ENCODE peak calls at places on chromosome X, in seven cellular contexts. H, Q, M, X, B, U and W are unnamed samples.

GRCh38 chrX:124256209-124256608 is 76.3 kb upstream of the TEX13D start:
- DNase-seq in H (peak), Q (no peak), M (no peak), X (no peak), B (no peak), U (no peak), W (no peak)

GRCh38 chrX:51891821-51892551 is 1.4 kb upstream of the MAGED1 start:
- DNase-seq in H (peak), Q (peak), M (peak), X (no peak), B (no peak), U (no peak), W (peak)

GRCh38 chrX:10169180-10169579 is 12.4 kb downstream of the CLCN4 start:
- DNase-seq in H (no peak), Q (no peak), M (no peak), X (no peak), B (no peak), U (no peak), W (no peak)

GRCh38 chrX:110853610-110854009 is 58.0 kb upstream of the CHRDL1 start:
- DNase-seq in H (no peak), Q (peak), M (peak), X (no peak), B (peak), U (no peak), W (peak)

GRCh38 chrX:69120476-69120875 is 44.8 kb downstream of the PJA1 start:
- DNase-seq in H (no peak), Q (no peak), M (no peak), X (no peak), B (no peak), U (no peak), W (no peak)

GRCh38 chrX:46628406-46629371 is 55.1 kb downstream of the CHST7 start:
- DNase-seq in H (peak), Q (no peak), M (no peak), X (no peak), B (no peak), U (peak), W (no peak)

GRCh38 chrX:47623540-47624027 is 3.9 kb upstream of the SYN1 start:
- DNase-seq in H (peak), Q (peak), M (peak), X (no peak), B (peak), U (peak), W (peak)

GRCh38 chrX:114344756-114345155 is 239.1 kb upstream of the HTR2C start:
- DNase-seq in H (peak), Q (peak), M (no peak), X (peak), B (no peak), U (no peak), W (peak)

GRCh38 chrX:57573754-57574153 is 18.1 kb upstream of the ZXDB start:
- DNase-seq in H (peak), Q (peak), M (no peak), X (no peak), B (no peak), U (no peak), W (no peak)

GRCh38 chrX:44382871-44383270 is 39.4 kb upstream of the EFHC2 start:
- DNase-seq in H (peak), Q (no peak), M (no peak), X (no peak), B (no peak), U (no peak), W (no peak)

GRCh38 chrX:18898517-18898916 is 85.4 kb downstream of the PHKA2 start:
- DNase-seq in H (no peak), Q (no peak), M (no peak), X (no peak), B (no peak), U (no peak), W (no peak)

GRCh38 chrX:129705377-129705925 is 33.3 kb upstream of the XPNPEP2 start:
- DNase-seq in H (no peak), Q (no peak), M (no peak), X (no peak), B (no peak), U (no peak), W (no peak)

GRCh38 chrX:105618393-105619101 is 203.8 kb upstream of the NRK start:
- DNase-seq in H (no peak), Q (peak), M (no peak), X (no peak), B (no peak), U (no peak), W (no peak)

GRCh38 chrX:57929373-57929772 is 19.1 kb upstream of the ZXDA start:
- DNase-seq in H (peak), Q (peak), M (no peak), X (peak), B (no peak), U (no peak), W (peak)

GRCh38 chrX:51893931-51894696 is 691 bp downstream of the MAGED1 start:
- DNase-seq in H (peak), Q (peak), M (peak), X (no peak), B (no peak), U (no peak), W (peak)

GRCh38 chrX:1546601-1547275 is 9.8 kb upstream of the P2RY8 start:
- DNase-seq in H (no peak), Q (no peak), M (no peak), X (no peak), B (no peak), U (no peak), W (no peak)

GRCh38 chrX:40299028-40299479 is 201.3 kb upstream of the BCOR start:
- DNase-seq in H (no peak), Q (peak), M (no peak), X (no peak), B (no peak), U (no peak), W (peak)

GRCh38 chrX:102659790-102660757 is 8.8 kb downstream of the GPRASP1 start:
- DNase-seq in H (peak), Q (peak), M (peak), X (no peak), B (peak), U (peak), W (peak)

GRCh38 chrX:45722471-45722870 is 521.8 kb upstream of the DIPK2B start:
- DNase-seq in H (peak), Q (no peak), M (no peak), X (no peak), B (no peak), U (no peak), W (no peak)

GRCh38 chrX:21698274-21698673 is 40.1 kb upstream of the KLHL34 start:
- DNase-seq in H (no peak), Q (no peak), M (no peak), X (no peak), B (no peak), U (no peak), W (no peak)

GRCh38 chrX:19740744-19741143 is 146.7 kb downstream of the SH3KBP1 start:
- DNase-seq in H (no peak), Q (no peak), M (no peak), X (no peak), B (no peak), U (no peak), W (no peak)

GRCh38 chrX:51144828-51145442 is 187.7 kb upstream of the NUDT10 start:
- DNase-seq in H (peak), Q (peak), M (no peak), X (no peak), B (no peak), U (no peak), W (peak)

GRCh38 chrX:34638116-34638515 is 19.0 kb downstream of the TMEM47 start:
- DNase-seq in H (peak), Q (peak), M (no peak), X (no peak), B (no peak), U (no peak), W (peak)

GRCh38 chrX:48154796-48155195 is 24.4 kb downstream of the SPACA5B start:
- DNase-seq in H (no peak), Q (no peak), M (no peak), X (no peak), B (no peak), U (no peak), W (no peak)

GRCh38 chrX:1581132-1581531 is 10.3 kb upstream of the AKAP17A start:
- DNase-seq in H (no peak), Q (peak), M (no peak), X (no peak), B (no peak), U (no peak), W (peak)

GRCh38 chrX:116317409-116317808 is 119.0 kb upstream of the SLC6A14 start:
- DNase-seq in H (no peak), Q (peak), M (no peak), X (no peak), B (no peak), U (no peak), W (peak)

GRCh38 chrX:8036914-8037313 is 109.7 kb upstream of the PNPLA4 start:
- DNase-seq in H (no peak), Q (no peak), M (no peak), X (no peak), B (no peak), U (no peak), W (peak)

GRCh38 chrX:23783569-23784486 is 855 bp downstream of the SAT1 start:
- DNase-seq in H (no peak), Q (no peak), M (no peak), X (no peak), B (no peak), U (no peak), W (peak)

GRCh38 chrX:39896951-39897740 is 200.6 kb downstream of the BCOR start:
- DNase-seq in H (peak), Q (peak), M (no peak), X (no peak), B (no peak), U (no peak), W (peak)

GRCh38 chrX:65924938-65925507 is 114.9 kb downstream of the VSIG4 start:
- DNase-seq in H (no peak), Q (no peak), M (no peak), X (no peak), B (no peak), U (no peak), W (no peak)

GRCh38 chrX:112630187-112630586 is 49.6 kb downstream of the LHFPL1 start:
- DNase-seq in H (no peak), Q (no peak), M (no peak), X (no peak), B (no peak), U (no peak), W (no peak)

GRCh38 chrX:130263016-130263415 is 5.7 kb downstream of the ZNF280C start:
- DNase-seq in H (peak), Q (no peak), M (no peak), X (no peak), B (no peak), U (no peak), W (no peak)

GRCh38 chrX:96721398-96721797 is 36.8 kb downstream of the DIAPH2 start:
- DNase-seq in H (peak), Q (no peak), M (no peak), X (no peak), B (no peak), U (no peak), W (no peak)

GRCh38 chrX:35076061-35076460 is 133.5 kb downstream of the FAM47B start:
- DNase-seq in H (no peak), Q (peak), M (no peak), X (no peak), B (no peak), U (no peak), W (no peak)

GRCh38 chrX:17374619-17375360 is at the start of gene NHS:
- DNase-seq in H (peak), Q (peak), M (no peak), X (peak), B (peak), U (peak), W (peak)

GRCh38 chrX:103258275-103258674 is 3.3 kb upstream of the TCEAL8 start:
- DNase-seq in H (no peak), Q (no peak), M (no peak), X (no peak), B (no peak), U (no peak), W (no peak)

GRCh38 chrX:12971282-12972003 is 3.5 kb upstream of the TMSB4X start:
- DNase-seq in H (no peak), Q (no peak), M (peak), X (no peak), B (no peak), U (no peak), W (no peak)

GRCh38 chrX:96407501-96407900 is 277.1 kb upstream of the DIAPH2 start:
- DNase-seq in H (peak), Q (no peak), M (no peak), X (no peak), B (no peak), U (no peak), W (peak)

DNA sequence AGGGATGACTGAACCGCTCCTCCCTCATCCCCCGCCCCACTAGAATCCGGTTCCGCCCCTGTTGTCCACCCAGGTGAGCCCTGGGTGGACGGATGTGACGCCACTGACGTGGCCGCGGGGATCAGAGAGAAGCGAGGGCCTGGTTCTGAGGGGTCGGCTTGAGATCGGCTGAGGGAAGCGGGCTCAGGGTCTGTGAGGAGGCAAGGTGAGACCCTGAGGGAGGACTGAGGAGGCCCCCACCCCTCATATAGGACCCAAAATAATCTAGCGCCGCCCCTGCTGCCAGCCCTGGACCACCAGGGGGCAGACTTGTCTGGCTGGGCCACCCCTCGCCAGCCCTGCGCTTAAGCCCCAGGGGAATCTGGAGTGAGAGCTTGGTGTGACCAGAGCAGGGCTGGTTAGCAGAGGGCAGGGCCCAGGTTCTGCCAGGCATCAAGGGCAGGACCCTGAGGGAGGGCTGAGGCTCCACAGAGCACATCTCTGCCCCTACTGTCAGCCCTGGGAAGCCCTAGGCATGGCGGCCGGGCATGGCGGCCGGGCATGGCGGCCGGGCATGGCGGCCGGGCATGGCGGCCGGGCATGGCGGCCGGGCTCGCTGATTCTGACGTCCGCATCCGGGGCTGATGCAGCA is at the start of gene MAGEA8:
- DNase-seq in H (no peak), Q (peak), M (no peak), X (no peak), B (no peak), U (peak), W (no peak)
- TF ChIP-seq CTCF in H (peak), Q (peak), M (no peak), X (peak), B (no peak), U (no peak), W (no peak)

GRCh38 chrX:153968255-153968654 is 3.4 kb downstream of the HCFC1 start:
- DNase-seq in H (no peak), Q (no peak), M (no peak), X (no peak), B (no peak), U (no peak), W (no peak)
- H3K4me3 ChIP-seq in H (no peak), Q (peak), M (no peak), X (no peak), B (peak), U (no peak), W (no peak)

GRCh38 chrX:108737754-108738153 is 1.4 kb upstream of the IRS4 start:
- DNase-seq in H (no peak), Q (no peak), M (no peak), X (no peak), B (no peak), U (no peak), W (no peak)

GRCh38 chrX:108735087-108735679 is 1.2 kb downstream of the IRS4 start:
- DNase-seq in H (no peak), Q (peak), M (no peak), X (no peak), B (no peak), U (peak), W (no peak)

GRCh38 chrX:108735680-108736508 is 469 bp downstream of the IRS4 start:
- DNase-seq in H (no peak), Q (no peak), M (peak), X (no peak), B (no peak), U (no peak), W (peak)

GRCh38 chrX:108734426-108734825 is 1.9 kb downstream of the IRS4 start:
- DNase-seq in H (no peak), Q (no peak), M (no peak), X (no peak), B (no peak), U (no peak), W (no peak)

DNA sequence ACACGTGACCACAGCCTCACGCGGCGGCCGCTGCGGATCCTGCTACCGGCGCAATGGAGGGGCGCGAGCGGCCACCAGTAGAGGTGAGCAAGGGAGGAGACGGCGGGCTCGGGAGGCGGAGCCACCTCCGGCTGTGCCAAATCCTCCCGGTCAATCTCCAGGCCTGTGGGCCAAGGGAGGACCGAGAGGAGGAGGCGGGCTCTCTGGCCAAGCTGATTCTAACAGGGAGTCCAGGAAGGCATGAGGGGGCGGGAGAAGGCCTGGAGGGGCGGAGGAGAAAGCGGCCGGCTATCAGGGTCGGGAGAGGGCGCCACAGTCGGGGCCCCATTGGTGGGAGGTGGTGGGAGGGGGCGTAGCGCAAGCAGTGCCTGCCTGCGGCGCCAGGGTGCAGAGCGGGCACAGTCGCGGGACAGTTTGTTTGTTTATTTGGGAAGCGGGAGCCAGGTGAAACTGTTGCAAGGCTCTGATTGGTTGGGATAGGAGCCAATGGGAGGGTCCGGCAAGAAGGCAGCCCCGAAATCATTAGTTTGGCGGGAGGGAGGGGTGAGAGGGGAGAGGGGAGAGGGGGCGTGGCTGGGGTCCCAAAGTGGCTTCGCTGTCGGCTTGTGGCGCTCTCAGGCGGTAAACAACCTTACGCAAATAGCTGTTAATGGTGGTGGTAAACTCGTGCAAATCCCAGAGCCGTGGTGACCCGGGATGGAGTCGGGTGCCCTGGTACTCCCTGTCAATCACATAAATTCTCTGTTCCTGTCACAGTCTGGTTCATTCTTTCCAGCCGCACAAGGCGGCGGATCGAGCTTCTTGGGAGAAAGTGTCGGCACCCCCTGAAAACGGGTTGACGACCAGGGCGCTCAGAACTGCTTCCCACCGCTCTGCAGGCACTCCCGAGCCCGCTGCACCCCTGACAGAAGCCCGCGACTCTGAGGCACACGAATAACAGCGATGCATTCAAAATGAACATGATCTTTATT is at the start of gene IRS4:
- DNase-seq in H (no peak), Q (peak), M (peak), X (no peak), B (no peak), U (peak), W (peak)
- H3K27ac ChIP-seq in H (no peak), Q (peak), M (no peak), X (no peak), B (no peak), U (no peak), W (no peak)

GRCh38 chrX:120664081-120664480 is 34.2 kb upstream of the C1GALT1C1 start:
- DNase-seq in H (peak), Q (peak), M (no peak), X (peak), B (no peak), U (no peak), W (no peak)
- TF ChIP-seq CTCF in H (peak), Q (no peak), M (no peak), X (no peak), B (no peak), U (no peak), W (peak)

DNA sequence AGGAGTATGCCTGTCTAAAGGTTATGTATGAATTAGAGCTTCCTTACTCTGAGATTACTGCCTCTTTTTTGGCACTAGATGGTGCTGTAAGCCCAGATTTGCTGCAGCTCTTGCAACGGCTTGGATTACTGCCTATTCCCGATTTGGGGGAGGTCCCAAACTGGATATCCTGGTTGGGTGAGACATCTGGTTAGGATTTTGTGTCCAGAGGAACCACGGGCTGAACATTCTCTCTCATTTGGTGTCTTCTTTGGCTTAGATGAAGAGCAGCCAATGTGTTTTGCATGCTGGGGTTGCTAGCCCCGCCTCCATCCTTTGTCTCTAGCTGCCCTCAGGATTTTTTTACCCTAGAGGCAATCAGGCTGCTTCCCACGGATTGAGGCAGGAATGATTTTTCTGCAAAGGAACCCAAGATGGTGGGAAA is 31.9 kb downstream of the F8A1 start:
- DNase-seq in H (peak), Q (peak), M (peak), X (peak), B (peak), U (no peak), W (peak)
- H3K4me3 ChIP-seq in H (peak), Q (peak), M (no peak), X (no peak), B (no peak), U (peak), W (no peak)

GRCh38 chrX:54807524-54808108 is at the start of gene MAGED2:
- DNase-seq in H (peak), Q (peak), M (peak), X (no peak), B (no peak), U (peak), W (peak)
- H3K27ac ChIP-seq in H (peak), Q (peak), M (peak), X (peak), B (peak), U (peak), W (peak)

DNA sequence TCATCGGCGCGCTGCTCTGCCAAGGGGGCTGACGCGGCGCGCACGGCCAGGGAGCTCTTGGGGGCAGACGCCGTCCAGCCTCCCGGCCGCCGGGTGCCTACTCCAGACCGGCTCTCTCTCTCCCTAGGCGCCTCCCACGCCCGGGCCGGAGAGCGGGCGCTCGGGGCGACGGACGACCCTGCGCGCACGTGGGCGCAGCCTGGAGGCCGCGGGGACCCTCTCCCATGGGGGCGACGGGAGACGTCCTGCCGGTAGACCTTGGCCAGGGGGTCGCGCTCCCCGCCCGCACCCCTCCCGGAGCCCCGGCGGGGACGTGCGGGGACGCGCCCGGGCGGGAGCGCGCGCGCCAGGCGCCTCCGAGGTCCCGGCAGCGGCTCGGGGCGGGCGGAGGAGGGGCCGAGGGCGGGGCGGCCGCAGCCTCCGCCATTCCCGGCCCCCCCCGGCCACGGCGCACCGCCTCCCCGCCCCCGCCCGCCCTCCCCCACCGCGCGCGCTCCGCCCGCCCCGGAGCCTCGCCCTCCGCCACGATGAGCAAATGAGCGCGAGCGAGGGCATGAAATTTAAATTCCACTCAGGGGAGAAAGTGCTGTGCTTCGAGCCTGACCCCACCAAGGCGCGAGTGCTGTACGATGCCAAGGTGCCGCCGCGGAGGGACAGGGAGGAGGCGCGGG is at the start of gene MSL3:
- DNase-seq in H (peak), Q (peak), M (peak), X (no peak), B (peak), U (peak), W (peak)
- TF ChIP-seq CTCF in H (no peak), Q (no peak), M (no peak), X (no peak), B (no peak), U (no peak), W (no peak)